ENCODE peak calls at places on chromosome 16, in nine cellular contexts. F, E, K, H, I, V, Y, P and L are unnamed samples.

GRCh38 chr16:86768999-86769398 is 190.7 kb downstream of the FOXL1 start:
- DNase-seq in F (no peak), E (no peak), K (no peak), H (peak; percentile 48), I (no peak), V (no peak), Y (no peak), P (no peak), L (no peak)

GRCh38 chr16:9612267-9612666 is 520.8 kb downstream of the HAPSTR1 start:
- DNase-seq in F (no peak), E (no peak), K (no peak), H (no peak), I (no peak), V (no peak), Y (no peak), P (no peak), L (no peak)

GRCh38 chr16:65547799-65548446 is 426.1 kb upstream of the CDH11 start:
- DNase-seq in F (no peak), E (peak; percentile 19), K (no peak), H (no peak), I (no peak), V (no peak), Y (no peak), P (no peak), L (no peak)

GRCh38 chr16:57374067-57374534 is 1.8 kb downstream of the CX3CL1 start:
- DNase-seq in F (no peak), E (no peak), K (no peak), H (no peak), I (no peak), V (no peak), Y (no peak), P (no peak), L (no peak)

GRCh38 chr16:49921791-49922456 is 66.0 kb upstream of the ZNF423 start:
- DNase-seq in F (peak; percentile 68), E (peak; percentile 90), K (peak; percentile 87), H (peak; percentile 62), I (peak; percentile 63), V (peak; percentile 51), Y (peak; percentile 43), P (peak; percentile 1), L (peak; percentile 80)

GRCh38 chr16:53434436-53435065 is at the start of gene RBL2:
- DNase-seq in F (peak; percentile 83), E (peak; percentile 83), K (peak; percentile 89), H (peak; percentile 87), I (peak; percentile 25), V (no peak), Y (peak; percentile 86), P (no peak), L (peak; percentile 89)

GRCh38 chr16:83989300-83989699 is 21.3 kb downstream of the NECAB2 start:
- DNase-seq in F (no peak), E (no peak), K (no peak), H (no peak), I (no peak), V (no peak), Y (no peak), P (no peak), L (no peak)

GRCh38 chr16:70577256-70577698 is 53.7 kb downstream of the SF3B3 start:
- DNase-seq in F (peak; percentile 52), E (no peak), K (peak; percentile 58), H (no peak), I (no peak), V (peak; percentile 8), Y (no peak), P (no peak), L (no peak)

GRCh38 chr16:10093564-10093963 is 88.7 kb downstream of the GRIN2A start:
- DNase-seq in F (no peak), E (no peak), K (no peak), H (no peak), I (no peak), V (no peak), Y (no peak), P (no peak), L (no peak)

GRCh38 chr16:15519767-15520166 is 85.4 kb downstream of the BMERB1 start:
- DNase-seq in F (no peak), E (no peak), K (no peak), H (no peak), I (no peak), V (no peak), Y (no peak), P (no peak), L (no peak)

GRCh38 chr16:68389006-68389405 is 59.3 kb downstream of the SMPD3 start:
- DNase-seq in F (no peak), E (no peak), K (no peak), H (no peak), I (no peak), V (no peak), Y (no peak), P (no peak), L (no peak)

GRCh38 chr16:66924527-66925321 is 611 bp downstream of the RRAD start:
- DNase-seq in F (no peak), E (peak; percentile 79), K (peak; percentile 88), H (peak; percentile 49), I (no peak), V (no peak), Y (peak; percentile 60), P (no peak), L (peak; percentile 67)
- TF ChIP-seq CTCF in F (no peak), E (peak; percentile 42), K (peak; percentile 83), H (no peak), I (peak; percentile 77), V (no peak), Y (peak; percentile 62), P (peak; percentile 77), L (peak; percentile 42)

GRCh38 chr16:31061813-31062440 is 12.1 kb downstream of the ZNF668 start:
- DNase-seq in F (no peak), E (no peak), K (no peak), H (no peak), I (no peak), V (no peak), Y (no peak), P (no peak), L (no peak)
- TF ChIP-seq POLR2AphosphoS5 in F (no peak), E (no peak), K (no peak), H (no peak), I (no peak), V (no peak), Y (no peak), P (no peak), L (no peak)

GRCh38 chr16:13896543-13897182 is 23.3 kb upstream of the ERCC4 start:
- DNase-seq in F (no peak), E (peak; percentile 39), K (no peak), H (no peak), I (peak; percentile 25), V (peak; percentile 36), Y (no peak), P (no peak), L (no peak)
- TF ChIP-seq CTCF in F (no peak), E (peak; percentile 52), K (peak; percentile 22), H (no peak), I (peak; percentile 44), V (peak; percentile 82), Y (no peak), P (peak; percentile 73), L (no peak)

GRCh38 chr16:85463228-85463611 is 149.9 kb upstream of the GSE1 start:
- DNase-seq in F (no peak), E (peak; percentile 49), K (no peak), H (no peak), I (no peak), V (no peak), Y (no peak), P (no peak), L (no peak)

GRCh38 chr16:85461814-85462404 is 151.2 kb upstream of the GSE1 start:
- DNase-seq in F (no peak), E (peak; percentile 80), K (peak; percentile 76), H (no peak), I (no peak), V (no peak), Y (peak; percentile 83), P (no peak), L (no peak)

GRCh38 chr16:85462405-85463227 is 150.5 kb upstream of the GSE1 start:
- DNase-seq in F (no peak), E (peak; percentile 53), K (no peak), H (peak; percentile 51), I (no peak), V (no peak), Y (peak; percentile 58), P (no peak), L (no peak)

GRCh38 chr16:85464342-85465305 is 148.5 kb upstream of the GSE1 start:
- DNase-seq in F (no peak), E (no peak), K (no peak), H (no peak), I (no peak), V (no peak), Y (no peak), P (no peak), L (no peak)

GRCh38 chr16:85463672-85464071 is 149.4 kb upstream of the GSE1 start:
- DNase-seq in F (no peak), E (no peak), K (no peak), H (no peak), I (no peak), V (no peak), Y (no peak), P (no peak), L (no peak)
- TF ChIP-seq POLR2AphosphoS5 in F (no peak), E (no peak), K (no peak), H (no peak), I (no peak), V (no peak), Y (no peak), P (no peak), L (no peak)